ENCODE peak calls at places on chromosomes 11 and 22, in five cellular contexts. One of them, this sample, is unnamed.

GRCh38 chr22:23845661-23846469 is 7.1 kb upstream of the DERL3 start:
- DNase-seq in body of pancreas: no peak
- DNase-seq in M059J: no peak
- DNase-seq in activated CD8-positive, alpha-beta memory T cell treated with anti-CD3 and anti-CD28 coated beads, Interleukin-2, amount 10 ng/mL, durations not matched to agents 7 days and 5 days: no peak
- DNase-seq in H9: no peak
- DNase-seq in this sample: no peak

GRCh38 chr22:47797546-47797945 is 1035.1 kb downstream of the TBC1D22A start:
- DNase-seq in body of pancreas: no peak
- DNase-seq in H9: no peak
- DNase-seq in activated CD8-positive, alpha-beta memory T cell treated with anti-CD3 and anti-CD28 coated beads, Interleukin-2, amount 10 ng/mL, durations not matched to agents 7 days and 5 days: peak
- DNase-seq in M059J: no peak
- DNase-seq in this sample: no peak

GRCh38 chr11:63476618-63477017 is 14.3 kb downstream of the PLAAT5 start:
- DNase-seq in H9: no peak
- DNase-seq in body of pancreas: no peak
- DNase-seq in activated CD8-positive, alpha-beta memory T cell treated with anti-CD3 and anti-CD28 coated beads, Interleukin-2, amount 10 ng/mL, durations not matched to agents 7 days and 5 days: no peak
- DNase-seq in M059J: no peak
- DNase-seq in this sample: no peak

GRCh38 chr11:66970371-66970807 is 4.7 kb upstream of the C11orf86 start:
- DNase-seq in activated CD8-positive, alpha-beta memory T cell treated with anti-CD3 and anti-CD28 coated beads, Interleukin-2, amount 10 ng/mL, durations not matched to agents 7 days and 5 days: no peak
- DNase-seq in M059J: no peak
- DNase-seq in body of pancreas: no peak
- DNase-seq in H9: no peak
- DNase-seq in this sample: no peak

GRCh38 chr11:75474878-75475766 is 42.1 kb upstream of the KLHL35 start:
- DNase-seq in H9: peak
- DNase-seq in body of pancreas: peak
- DNase-seq in M059J: peak
- DNase-seq in activated CD8-positive, alpha-beta memory T cell treated with anti-CD3 and anti-CD28 coated beads, Interleukin-2, amount 10 ng/mL, durations not matched to agents 7 days and 5 days: peak
- DNase-seq in this sample: no peak

GRCh38 chr11:132718711-132719641 is 813.3 kb downstream of the OPCML start:
- DNase-seq in body of pancreas: no peak
- DNase-seq in H9: no peak
- DNase-seq in M059J: peak
- DNase-seq in activated CD8-positive, alpha-beta memory T cell treated with anti-CD3 and anti-CD28 coated beads, Interleukin-2, amount 10 ng/mL, durations not matched to agents 7 days and 5 days: peak
- DNase-seq in this sample: no peak

GRCh38 chr22:33922268-33922667 is 2.0 kb upstream of the LARGE1 start:
- DNase-seq in body of pancreas: peak
- DNase-seq in activated CD8-positive, alpha-beta memory T cell treated with anti-CD3 and anti-CD28 coated beads, Interleukin-2, amount 10 ng/mL, durations not matched to agents 7 days and 5 days: no peak
- DNase-seq in H9: peak
- DNase-seq in M059J: peak
- DNase-seq in this sample: no peak

GRCh38 chr22:39114157-39114511 is 17.1 kb downstream of the APOBEC3H start:
- DNase-seq in M059J: no peak
- DNase-seq in activated CD8-positive, alpha-beta memory T cell treated with anti-CD3 and anti-CD28 coated beads, Interleukin-2, amount 10 ng/mL, durations not matched to agents 7 days and 5 days: no peak
- DNase-seq in body of pancreas: no peak
- DNase-seq in H9: peak
- DNase-seq in this sample: no peak

GRCh38 chr11:130115218-130115617 is 44.4 kb upstream of the ST14 start:
- DNase-seq in M059J: peak
- DNase-seq in activated CD8-positive, alpha-beta memory T cell treated with anti-CD3 and anti-CD28 coated beads, Interleukin-2, amount 10 ng/mL, durations not matched to agents 7 days and 5 days: no peak
- DNase-seq in body of pancreas: peak
- DNase-seq in H9: no peak
- DNase-seq in this sample: no peak

GRCh38 chr11:64582885-64583284 is 8.1 kb upstream of the SLC22A12 start:
- DNase-seq in activated CD8-positive, alpha-beta memory T cell treated with anti-CD3 and anti-CD28 coated beads, Interleukin-2, amount 10 ng/mL, durations not matched to agents 7 days and 5 days: no peak
- DNase-seq in M059J: no peak
- DNase-seq in body of pancreas: no peak
- DNase-seq in H9: no peak
- DNase-seq in this sample: no peak

GRCh38 chr11:27721505-27722116 is 21.4 kb upstream of the BDNF start:
- DNase-seq in M059J: no peak
- DNase-seq in H9: no peak
- DNase-seq in activated CD8-positive, alpha-beta memory T cell treated with anti-CD3 and anti-CD28 coated beads, Interleukin-2, amount 10 ng/mL, durations not matched to agents 7 days and 5 days: no peak
- DNase-seq in body of pancreas: no peak
- DNase-seq in this sample: no peak

GRCh38 chr11:20661445-20661844 is 7.9 kb upstream of the NELL1 start:
- DNase-seq in M059J: no peak
- DNase-seq in H9: no peak
- DNase-seq in body of pancreas: no peak
- DNase-seq in activated CD8-positive, alpha-beta memory T cell treated with anti-CD3 and anti-CD28 coated beads, Interleukin-2, amount 10 ng/mL, durations not matched to agents 7 days and 5 days: no peak
- DNase-seq in this sample: no peak

GRCh38 chr11:68371176-68372041 is 59.0 kb downstream of the LRP5 start:
- DNase-seq in H9: no peak
- DNase-seq in M059J: no peak
- DNase-seq in body of pancreas: no peak
- DNase-seq in activated CD8-positive, alpha-beta memory T cell treated with anti-CD3 and anti-CD28 coated beads, Interleukin-2, amount 10 ng/mL, durations not matched to agents 7 days and 5 days: no peak
- DNase-seq in this sample: no peak

GRCh38 chr22:48523091-48523490 is 1304.6 kb downstream of the BRD1 start:
- DNase-seq in H9: no peak
- DNase-seq in activated CD8-positive, alpha-beta memory T cell treated with anti-CD3 and anti-CD28 coated beads, Interleukin-2, amount 10 ng/mL, durations not matched to agents 7 days and 5 days: no peak
- DNase-seq in M059J: no peak
- DNase-seq in body of pancreas: no peak
- DNase-seq in this sample: no peak

GRCh38 chr11:81874627-81875026 is 859.0 kb downstream of the FAM181B start:
- DNase-seq in M059J: no peak
- DNase-seq in H9: no peak
- DNase-seq in activated CD8-positive, alpha-beta memory T cell treated with anti-CD3 and anti-CD28 coated beads, Interleukin-2, amount 10 ng/mL, durations not matched to agents 7 days and 5 days: peak
- DNase-seq in body of pancreas: no peak
- DNase-seq in this sample: no peak

GRCh38 chr11:128911239-128911638 is 20.1 kb downstream of the KCNJ5 start:
- DNase-seq in activated CD8-positive, alpha-beta memory T cell treated with anti-CD3 and anti-CD28 coated beads, Interleukin-2, amount 10 ng/mL, durations not matched to agents 7 days and 5 days: no peak
- DNase-seq in H9: no peak
- DNase-seq in body of pancreas: no peak
- DNase-seq in M059J: no peak
- DNase-seq in this sample: no peak

GRCh38 chr11:8087185-8087584 is 6.2 kb downstream of the TUB start:
- DNase-seq in activated CD8-positive, alpha-beta memory T cell treated with anti-CD3 and anti-CD28 coated beads, Interleukin-2, amount 10 ng/mL, durations not matched to agents 7 days and 5 days: no peak
- DNase-seq in H9: peak
- DNase-seq in M059J: no peak
- DNase-seq in body of pancreas: no peak
- DNase-seq in this sample: no peak

GRCh38 chr11:34656062-34656720 is 35.3 kb downstream of the EHF start:
- DNase-seq in body of pancreas: no peak
- DNase-seq in activated CD8-positive, alpha-beta memory T cell treated with anti-CD3 and anti-CD28 coated beads, Interleukin-2, amount 10 ng/mL, durations not matched to agents 7 days and 5 days: no peak
- DNase-seq in H9: no peak
- DNase-seq in M059J: peak
- DNase-seq in this sample: no peak